ENCODE peak calls at places on chromosomes 2 and 18, in four cellular contexts. Y, B, P and M are unnamed samples.

GRCh38 chr18:48292787-48293409 is 116.3 kb downstream of the ZBTB7C start:
- DNase-seq in Y (no peak), B (no peak), P (no peak), M (no peak)

GRCh38 chr2:950627-950992 is at the start of gene SNTG2:
- DNase-seq in Y (no peak), B (peak), P (no peak), M (peak)

GRCh38 chr2:236240228-236240990 is 23.8 kb downstream of the ASB18 start:
- DNase-seq in Y (peak), B (no peak), P (no peak), M (no peak)

GRCh38 chr18:33577688-33578370 is at the start of gene ASXL3:
- DNase-seq in Y (no peak), B (peak), P (no peak), M (peak)

GRCh38 chr2:150548527-150548926 is 61.1 kb upstream of the RND3 start:
- DNase-seq in Y (peak), B (no peak), P (no peak), M (peak)

GRCh38 chr2:240576436-240577205 is 8.3 kb downstream of the RNPEPL1 start:
- DNase-seq in Y (no peak), B (no peak), P (no peak), M (no peak)

GRCh38 chr2:218891275-218892135 is 10.9 kb downstream of the WNT10A start:
- DNase-seq in Y (no peak), B (no peak), P (no peak), M (no peak)

GRCh38 chr2:176814740-176815367 is 397.7 kb upstream of the HNRNPA3 start:
- DNase-seq in Y (peak), B (peak), P (no peak), M (peak)

GRCh38 chr18:46096651-46097300 is 1.3 kb downstream of the ATP5F1A start:
- DNase-seq in Y (no peak), B (peak), P (no peak), M (no peak)

GRCh38 chr2:11683486-11683885 is 13.5 kb upstream of the NTSR2 start:
- DNase-seq in Y (no peak), B (no peak), P (no peak), M (no peak)

GRCh38 chr2:177325554-177325953 is 61.0 kb upstream of the NFE2L2 start:
- DNase-seq in Y (no peak), B (no peak), P (no peak), M (no peak)

GRCh38 chr2:9385841-9386240 is 37.5 kb downstream of the ITGB1BP1 start:
- DNase-seq in Y (no peak), B (no peak), P (no peak), M (no peak)

GRCh38 chr2:133666621-133667020 is 98.4 kb upstream of the NCKAP5 start:
- DNase-seq in Y (peak), B (no peak), P (no peak), M (no peak)

GRCh38 chr2:164839914-164840457 is 1.6 kb downstream of the COBLL1 start:
- DNase-seq in Y (peak), B (no peak), P (no peak), M (no peak)

GRCh38 chr2:161586517-161587167 is 37.6 kb upstream of the SLC4A10 start:
- DNase-seq in Y (peak), B (peak), P (no peak), M (peak)

GRCh38 chr2:124269348-124269747 is 244.3 kb downstream of the CNTNAP5 start:
- DNase-seq in Y (no peak), B (no peak), P (no peak), M (peak)

GRCh38 chr18:45254683-45255082 is 360.6 kb upstream of the SLC14A2 start:
- DNase-seq in Y (no peak), B (no peak), P (no peak), M (no peak)

GRCh38 chr2:137287934-137288639 is 522.7 kb downstream of the THSD7B start:
- DNase-seq in Y (no peak), B (no peak), P (no peak), M (no peak)

GRCh38 chr2:47255794-47256193 is 100.7 kb upstream of the STPG4 start:
- DNase-seq in Y (no peak), B (no peak), P (no peak), M (no peak)

GRCh38 chr18:8871484-8871883 is 166.1 kb downstream of the MTCL1 start:
- DNase-seq in Y (peak), B (no peak), P (no peak), M (no peak)

GRCh38 chr18:11946756-11947155 is 34.6 kb upstream of the IMPA2 start:
- DNase-seq in Y (peak), B (no peak), P (no peak), M (no peak)

GRCh38 chr2:98086491-98087446 is at the start of gene VWA3B:
- DNase-seq in Y (peak), B (peak), P (peak), M (peak)

GRCh38 chr18:76426738-76427305 is 68.2 kb downstream of the ZNF516 start:
- DNase-seq in Y (no peak), B (no peak), P (no peak), M (peak)

GRCh38 chr18:62984656-62985315 is 269.4 kb downstream of the PHLPP1 start:
- DNase-seq in Y (no peak), B (no peak), P (no peak), M (no peak)